ENCODE peak calls at places on chromosomes 7 and 10, in nine cellular contexts. W is ACHN, R is amygdala, E is cerebellar cortex, L is LoVo, I is stomach, X is heart right ventricle, C is Right ventricle myocardium inferior, H is fibroblast of gingiva. D is an unnamed sample.

GRCh38 chr10:127736915-127737562 is at the start of gene FOXI2:
- DNase-seq in W (no peak), R (no peak), E (no peak), L (no peak), I (no peak), X (peak), C (no peak), H (no peak), D (no peak)

GRCh38 chr10:99276848-99277486 is 41.3 kb upstream of the HPSE2 start:
- DNase-seq in W (peak), R (no peak), E (no peak), L (no peak), I (no peak), X (no peak), C (no peak), H (peak), D (no peak)

GRCh38 chr10:104638861-104639594 is 2.1 kb upstream of the SORCS3 start:
- DNase-seq in W (peak), R (no peak), E (no peak), L (no peak), I (no peak), X (no peak), C (no peak), H (no peak), D (no peak)

GRCh38 chr10:131641231-131641630 is 259.6 kb upstream of the PPP2R2D start:
- DNase-seq in W (no peak), R (no peak), E (no peak), L (no peak), I (peak), X (no peak), C (no peak), H (no peak), D (peak)

GRCh38 chr10:101394522-101395133 is 40.7 kb downstream of the BTRC start:
- DNase-seq in W (no peak), R (no peak), E (no peak), L (no peak), I (no peak), X (no peak), C (no peak), H (no peak), D (no peak)

GRCh38 chr7:12322287-12322902 is 81.3 kb downstream of the VWDE start:
- DNase-seq in W (peak), R (no peak), E (peak), L (peak), I (no peak), X (no peak), C (no peak), H (peak), D (no peak)

GRCh38 chr10:6069101-6069931 is 7.1 kb upstream of the IL2RA start:
- DNase-seq in W (no peak), R (no peak), E (no peak), L (no peak), I (no peak), X (no peak), C (no peak), H (no peak), D (no peak)

GRCh38 chr10:101646369-101646768 is 48.6 kb downstream of the FBXW4 start:
- DNase-seq in W (no peak), R (peak), E (peak), L (no peak), I (peak), X (peak), C (no peak), H (no peak), D (no peak)

GRCh38 chr10:89022734-89023133 is 32.1 kb downstream of the FAS start:
- DNase-seq in W (no peak), R (no peak), E (no peak), L (no peak), I (no peak), X (no peak), C (no peak), H (no peak), D (no peak)

D was measured in NCI-H187 treated with DMSO at 0.1 percent for 48 hours.